ENCODE peak calls at places on chromosomes 7 and 10, in five cellular contexts. L is HTR-8/SVneo; A is naive thymus-derived CD4-positive, alpha-beta T cell; B is EL; T is fibroblast of the conjunctiva. O is an unnamed sample.

GRCh38 chr7:134140889-134141867 is 14.0 kb downstream of the LRGUK start:
- DNase-seq in L (peak), A (peak), B (peak), T (peak), O (peak)

GRCh38 chr10:79417266-79417665 is 28.2 kb downstream of the ZCCHC24 start:
- DNase-seq in L (no peak), A (no peak), B (no peak), T (no peak), O (no peak)

GRCh38 chr10:114551310-114551972 is 106.6 kb downstream of the ABLIM1 start:
- DNase-seq in L (no peak), A (no peak), B (no peak), T (no peak), O (no peak)

GRCh38 chr7:74501298-74501697 is 47.6 kb downstream of the GTF2IRD1 start:
- DNase-seq in L (no peak), A (no peak), B (no peak), T (no peak), O (no peak)

GRCh38 chr10:21427804-21428481 is 97.5 kb downstream of the SKIDA1 start:
- DNase-seq in L (peak), A (no peak), B (no peak), T (no peak), O (no peak)

GRCh38 chr10:103079946-103080345 is 113.1 kb downstream of the NT5C2 start:
- DNase-seq in L (no peak), A (no peak), B (no peak), T (no peak), O (no peak)

GRCh38 chr7:7681191-7681935 is 37.0 kb downstream of the RPA3 start:
- DNase-seq in L (peak), A (no peak), B (peak), T (peak), O (peak)

GRCh38 chr7:46934198-46934825 is 647.6 kb downstream of the TNS3 start:
- DNase-seq in L (no peak), A (no peak), B (peak), T (no peak), O (no peak)

GRCh38 chr10:76284351-76284750 is 852.9 kb downstream of the LRMDA start:
- DNase-seq in L (no peak), A (no peak), B (no peak), T (no peak), O (no peak)

GRCh38 chr7:4797858-4798705 is 22.7 kb downstream of the AP5Z1 start:
- DNase-seq in L (peak), A (peak), B (peak), T (no peak), O (peak)

GRCh38 chr10:13038346-13038745 is 36.8 kb upstream of the CCDC3 start:
- DNase-seq in L (no peak), A (no peak), B (no peak), T (no peak), O (no peak)

GRCh38 chr7:117084286-117084685 is 131.0 kb downstream of the ST7 start:
- DNase-seq in L (no peak), A (no peak), B (no peak), T (no peak), O (no peak)

GRCh38 chr7:94883676-94884075 is 23.7 kb upstream of the PPP1R9A start:
- DNase-seq in L (no peak), A (no peak), B (no peak), T (no peak), O (no peak)

GRCh38 chr10:5546891-5547683 is 22.3 kb downstream of the CALML3 start:
- DNase-seq in L (peak), A (no peak), B (peak), T (no peak), O (no peak)

GRCh38 chr10:3902054-3902808 is 117.2 kb upstream of the KLF6 start:
- DNase-seq in L (no peak), A (no peak), B (no peak), T (no peak), O (no peak)

GRCh38 chr7:42574693-42575084 is 337.2 kb downstream of the C7orf25 start:
- DNase-seq in L (no peak), A (no peak), B (peak), T (no peak), O (peak)

GRCh38 chr10:133440633-133441285 is 13.0 kb upstream of the SCART1 start:
- DNase-seq in L (no peak), A (no peak), B (no peak), T (no peak), O (no peak)

GRCh38 chr7:81672872-81673271 is 97.0 kb downstream of the HGF start:
- DNase-seq in L (no peak), A (no peak), B (no peak), T (no peak), O (no peak)

GRCh38 chr7:95246935-95247370 is 77.4 kb downstream of the PON1 start:
- DNase-seq in L (peak), A (no peak), B (peak), T (peak), O (peak)

GRCh38 chr7:85426487-85426960 is 239.7 kb upstream of the SEMA3D start:
- DNase-seq in L (no peak), A (no peak), B (peak), T (no peak), O (no peak)

GRCh38 chr10:110852255-110852896 is 19.4 kb upstream of the PDCD4 start:
- DNase-seq in L (peak), A (no peak), B (peak), T (no peak), O (no peak)

GRCh38 chr7:125427676-125428075 is 498.1 kb upstream of the POT1 start:
- DNase-seq in L (no peak), A (no peak), B (no peak), T (no peak), O (no peak)

GRCh38 chr10:48455055-48455391 is 148.5 kb downstream of the MAPK8 start:
- DNase-seq in L (no peak), A (no peak), B (no peak), T (no peak), O (no peak)

GRCh38 chr10:29386347-29386999 is 97.6 kb downstream of the LYZL1 start:
- DNase-seq in L (peak), A (no peak), B (peak), T (peak), O (peak)

GRCh38 chr10:33310853-33311252 is 23.6 kb downstream of the NRP1 start:
- DNase-seq in L (no peak), A (no peak), B (no peak), T (no peak), O (no peak)

GRCh38 chr7:129122751-129123516 is 21.6 kb upstream of the TSPAN33 start:
- DNase-seq in L (no peak), A (no peak), B (no peak), T (no peak), O (no peak)

GRCh38 chr10:2980116-2980515 is 87.2 kb upstream of the PFKP start:
- DNase-seq in L (no peak), A (no peak), B (peak), T (no peak), O (no peak)

GRCh38 chr10:100894033-100894432 is 18.7 kb upstream of the SLF2 start:
- DNase-seq in L (no peak), A (no peak), B (no peak), T (no peak), O (no peak)

GRCh38 chr10:4670737-4671136 is 155.3 kb upstream of the AKR1E2 start:
- DNase-seq in L (no peak), A (no peak), B (peak), T (no peak), O (peak)

GRCh38 chr10:77431209-77431611 is 206.4 kb downstream of the KCNMA1 start:
- DNase-seq in L (no peak), A (no peak), B (no peak), T (no peak), O (no peak)

GRCh38 chr7:45982912-45983719 is 62.0 kb upstream of the IGFBP3 start:
- DNase-seq in L (no peak), A (no peak), B (no peak), T (no peak), O (no peak)

GRCh38 chr10:129122846-129123245 is 344.2 kb upstream of the MGMT start:
- DNase-seq in L (no peak), A (no peak), B (no peak), T (no peak), O (no peak)

GRCh38 chr7:107609861-107610260 is 29.8 kb downstream of the BCAP29 start:
- DNase-seq in L (no peak), A (no peak), B (no peak), T (no peak), O (no peak)

GRCh38 chr10:101564490-101564991 is 23.5 kb downstream of the POLL start:
- DNase-seq in L (no peak), A (peak), B (no peak), T (no peak), O (no peak)

GRCh38 chr7:107080533-107080932 is 36.0 kb downstream of the PRKAR2B start:
- DNase-seq in L (no peak), A (no peak), B (no peak), T (no peak), O (no peak)

O was measured in GM03348.